ENCODE peak calls at places on chromosomes 11 and 22, in four cellular contexts. V is pancreas, M is H9, K is IMR-90. W is an unnamed sample.

GRCh38 chr22:28829358-28830181 is 29.2 kb upstream of the XBP1 start:
- DNase-seq in V (peak; percentile 79), M (peak; percentile 68), K (peak; percentile 73), W (peak; percentile 91)

GRCh38 chr11:132519226-132519860 is 1013.0 kb downstream of the OPCML start:
- DNase-seq in V (no peak), M (no peak), K (peak; percentile 4), W (no peak)

GRCh38 chr11:6271598-6271997 is 12.0 kb downstream of the CCKBR start:
- DNase-seq in V (no peak), M (no peak), K (no peak), W (no peak)

GRCh38 chr11:86955674-86956522 is 703 bp upstream of the FZD4 start:
- DNase-seq in V (peak; percentile 82), M (peak; percentile 86), K (peak; percentile 61), W (peak; percentile 94)

GRCh38 chr11:118437046-118437735 is 899 bp downstream of the KMT2A start:
- DNase-seq in V (peak; percentile 52), M (peak; percentile 56), K (peak; percentile 35), W (peak; percentile 87)

GRCh38 chr11:128739589-128739988 is 45.7 kb downstream of the FLI1 start:
- DNase-seq in V (no peak), M (no peak), K (no peak), W (no peak)

GRCh38 chr11:29227816-29228215 is 789.0 kb downstream of the KCNA4 start:
- DNase-seq in V (no peak), M (no peak), K (no peak), W (no peak)

GRCh38 chr11:26575946-26576345 is 3.9 kb upstream of the MUC15 start:
- DNase-seq in V (no peak), M (no peak), K (no peak), W (no peak)

GRCh38 chr22:46027219-46028068 is 50.5 kb upstream of the WNT7B start:
- DNase-seq in V (peak; percentile 82), M (no peak), K (no peak), W (peak; percentile 72)

GRCh38 chr22:24583972-24584790 is 8.7 kb downstream of the LRRC75B start:
- DNase-seq in V (no peak), M (no peak), K (no peak), W (peak; percentile 54)
- H3K4me1 ChIP-seq in V (no peaks in the 10 kb centered on the region), M (no peaks in the 10 kb centered on the region), K (peaks cover 17% of the 10 kb centered on the region), W (no peaks in the 10 kb centered on the region)

GRCh38 chr22:48744283-48744641 is 1083.4 kb downstream of the BRD1 start:
- DNase-seq in V (peak; percentile 5), M (no peak), K (no peak), W (no peak)
- H3K27me3 ChIP-seq in V (no peaks in the 10 kb centered on the region), M (no peaks in the 10 kb centered on the region), K (no peaks in the 10 kb centered on the region), W (no peaks in the 10 kb centered on the region)

GRCh38 chr11:10381730-10382129 is 73.3 kb upstream of the AMPD3 start:
- DNase-seq in V (no peak), M (no peak), K (peak; percentile 37), W (no peak)
- H3K4me1 ChIP-seq in V (no peaks in the 10 kb centered on the region), M (no peaks in the 10 kb centered on the region), K (peaks cover 12% of the 10 kb centered on the region), W (peaks cover 4% of the 10 kb centered on the region)

DNA sequence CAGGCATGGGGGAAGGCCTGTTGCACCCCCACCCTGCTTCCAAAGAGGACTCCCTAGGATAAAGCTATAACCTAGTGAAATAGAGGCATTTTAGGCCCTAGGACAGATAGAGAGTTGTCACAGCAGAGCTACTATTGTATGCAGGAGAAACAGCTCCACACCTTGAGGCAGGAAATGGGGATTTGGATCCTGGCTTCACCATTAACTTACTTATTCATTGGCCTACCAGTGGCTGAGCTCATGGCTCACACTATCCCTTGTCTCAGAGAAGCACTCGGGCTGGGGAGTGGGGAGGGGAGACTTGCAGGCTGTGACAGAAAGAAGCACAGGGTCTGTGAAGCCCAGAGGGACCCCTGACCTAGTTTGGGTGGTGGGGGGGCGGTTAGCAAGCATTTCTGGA is 999 bp upstream of the PDE2A start:
- DNase-seq in V (no peak), M (no peak), K (no peak), W (peak; percentile 76)
- H3K27me3 ChIP-seq in V (peaks cover 4% of the 10 kb centered on the region), M (peaks cover 4% of the 10 kb centered on the region), K (peaks cover 80% of the 10 kb centered on the region), W (peaks cover 22% of the 10 kb centered on the region)

GRCh38 chr22:24548812-24549211 is 6.1 kb downstream of the GUCD1 start:
- DNase-seq in V (no peak), M (no peak), K (no peak), W (no peak)
- H3K4me1 ChIP-seq in V (peaks cover 18% of the 10 kb centered on the region), M (no peaks in the 10 kb centered on the region), K (peaks cover 8% of the 10 kb centered on the region), W (no peaks in the 10 kb centered on the region)

GRCh38 chr22:37427711-37428635 is 694 bp upstream of the ELFN2 start:
- DNase-seq in V (no peak), M (no peak), K (no peak), W (peak; percentile 62)
- H3K27me3 ChIP-seq in V (peaks cover 16% of the 10 kb centered on the region), M (peaks cover 21% of the 10 kb centered on the region), K (no peaks in the 10 kb centered on the region), W (peaks cover 61% of the 10 kb centered on the region)